ENCODE peak calls at places on chromosomes 12 and 14, in eight cellular contexts. C is RWPE1, Y is tibial artery, V is fibroblast of pulmonary artery, M is heart left ventricle, A is AG10803, D is Calu3, Q is HL-60. S is an unnamed sample.
A peak's percentile ranks its signal among the peaks of the same experiment; 100 is the strongest.

GRCh38 chr14:55951366-55952206 is 166.6 kb upstream of the PELI2 start:
- DNase-seq in A (no peak), V (no peak), Q (no peak), D (no peak), C (no peak), Y (no peak), M (no peak), S (no peak)

GRCh38 chr12:130611026-130611905 is 104.8 kb downstream of the RIMBP2 start:
- DNase-seq in C (no peak), M (no peak), A (no peak), D (no peak), V (no peak), Q (no peak), Y (no peak), S (no peak)

GRCh38 chr14:91753501-91754128 is 21.7 kb upstream of the CATSPERB start:
- DNase-seq in C (peak; percentile 12), V (no peak), Y (no peak), A (peak; percentile 11), Q (no peak), M (no peak), D (no peak), S (no peak)

GRCh38 chr12:58847876-58848600 is 72.3 kb downstream of the LRIG3 start:
- DNase-seq in M (no peak), Y (no peak), V (no peak), Q (no peak), A (no peak), C (peak; percentile 55), D (no peak), S (no peak)

GRCh38 chr12:109760031-109760929 is 46.7 kb downstream of the FAM222A start:
- DNase-seq in V (no peak), M (peak; percentile 82), D (peak; percentile 59), C (no peak), Y (peak; percentile 19), Q (no peak), A (no peak), S (peak; percentile 41)

GRCh38 chr12:68119724-68120211 is 39.8 kb downstream of the IFNG start:
- DNase-seq in D (no peak), C (peak; percentile 14), A (no peak), V (no peak), M (no peak), Q (no peak), Y (no peak), S (no peak)

GRCh38 chr12:68435816-68436215 is 103.7 kb upstream of the MDM1 start:
- DNase-seq in M (no peak), A (no peak), Y (no peak), C (no peak), V (peak; percentile 50), D (no peak), Q (no peak), S (no peak)

GRCh38 chr12:57630891-57631433 is 2.0 kb downstream of the B4GALNT1 start:
- DNase-seq in A (no peak), C (no peak), Q (no peak), D (no peak), Y (no peak), M (no peak), V (no peak), S (no peak)

GRCh38 chr14:71235865-71236264 is 328.6 kb downstream of the PCNX1 start:
- DNase-seq in A (peak; percentile 92), V (no peak), D (no peak), C (no peak), M (peak; percentile 60), Y (peak; percentile 76), Q (peak; percentile 77), S (no peak)

GRCh38 chr14:93317836-93318807 is 14.7 kb downstream of the BTBD7 start:
- DNase-seq in Y (no peak), Q (peak; percentile 28), V (peak; percentile 73), M (no peak), D (peak; percentile 25), C (peak; percentile 61), A (peak; percentile 11), S (no peak)

GRCh38 chr14:98323850-98324249 is 948.1 kb downstream of the BCL11B start:
- DNase-seq in D (no peak), V (no peak), C (no peak), A (no peak), Q (no peak), Y (no peak), M (no peak), S (no peak)

GRCh38 chr12:10067942-10068341 is 30.8 kb downstream of the CLEC1A start:
- DNase-seq in M (no peak), D (peak; percentile 22), Y (no peak), A (no peak), C (no peak), Q (no peak), V (peak; percentile 10), S (no peak)

GRCh38 chr12:93894391-93895095 is 217.4 kb downstream of the CRADD start:
- DNase-seq in D (no peak), A (peak; percentile 86), V (peak; percentile 83), M (peak; percentile 96), C (no peak), Y (peak; percentile 82), Q (no peak), S (peak; percentile 93)

GRCh38 chr12:26374934-26375333 is 179.6 kb downstream of the SSPN start:
- DNase-seq in M (no peak), A (no peak), V (peak; percentile 26), C (no peak), Y (no peak), Q (no peak), D (no peak), S (no peak)

GRCh38 chr14:72948481-72949138 is 22.3 kb downstream of the DCAF4 start:
- DNase-seq in A (peak; percentile 69), Y (peak; percentile 63), C (peak; percentile 57), D (peak; percentile 71), Q (no peak), V (peak; percentile 78), M (no peak), S (peak; percentile 75)
- TF ChIP-seq CTCF in A (peak; percentile 94), Y (peak; percentile 76), C (peak; percentile 95), D (peak; percentile 79), Q (peak; percentile 63), V (peak; percentile 95), M (peak; percentile 85), S (peak; percentile 85)

DNA sequence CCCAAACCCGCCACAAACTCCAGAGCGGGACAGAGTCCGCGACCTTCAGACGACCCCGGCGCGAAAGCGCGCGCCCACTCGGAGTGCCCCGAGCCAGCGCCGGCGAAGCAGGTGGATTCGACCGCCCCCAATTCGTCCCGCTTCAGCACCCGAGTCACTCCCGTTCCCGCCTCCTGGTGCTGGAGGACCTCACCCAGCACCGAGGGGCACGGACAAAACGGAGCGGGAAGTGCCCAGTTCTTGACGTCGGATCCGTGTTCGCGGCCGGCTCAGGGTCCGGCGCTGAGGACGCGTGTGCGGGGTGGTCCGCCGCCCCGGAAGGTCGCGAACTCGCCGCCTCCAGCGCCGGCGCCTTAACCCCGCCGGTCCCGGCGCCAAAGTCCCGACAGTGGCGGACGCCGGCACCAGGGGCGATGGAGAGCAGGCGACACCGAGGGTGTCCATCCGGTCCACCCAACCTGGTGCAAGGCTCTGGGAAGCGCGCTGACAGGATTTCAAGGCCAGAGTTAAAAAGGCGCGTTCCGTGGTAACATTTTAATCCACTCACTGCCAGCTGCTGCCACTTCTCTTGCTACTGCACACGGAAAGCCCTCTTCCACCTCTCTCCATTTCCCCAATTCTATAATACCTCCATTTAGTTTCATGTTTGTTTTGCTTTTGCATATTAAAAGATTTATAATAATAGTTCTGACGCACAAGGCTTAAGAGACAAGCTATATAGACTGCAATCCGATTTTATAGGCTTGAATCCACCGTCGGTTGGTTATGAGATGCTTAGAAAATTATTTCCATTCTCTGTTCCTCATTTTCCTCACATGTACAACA is 240.0 kb upstream of the CPNE8 start:
- DNase-seq in A (peak; percentile 1), D (no peak), Q (no peak), M (peak; percentile 62), V (peak; percentile 43), Y (no peak), C (no peak), S (peak; percentile 61)
- TF ChIP-seq CTCF in A (peak; percentile 26), D (no peak), Q (no peak), M (peak; percentile 21), V (peak; percentile 55), Y (peak; percentile 33), C (no peak), S (no peak)

GRCh38 chr12:72729451-72730010 is 457.4 kb downstream of the TRHDE start:
- DNase-seq in V (no peak), D (no peak), M (no peak), A (no peak), Y (no peak), C (no peak), Q (no peak), S (no peak)

DNA sequence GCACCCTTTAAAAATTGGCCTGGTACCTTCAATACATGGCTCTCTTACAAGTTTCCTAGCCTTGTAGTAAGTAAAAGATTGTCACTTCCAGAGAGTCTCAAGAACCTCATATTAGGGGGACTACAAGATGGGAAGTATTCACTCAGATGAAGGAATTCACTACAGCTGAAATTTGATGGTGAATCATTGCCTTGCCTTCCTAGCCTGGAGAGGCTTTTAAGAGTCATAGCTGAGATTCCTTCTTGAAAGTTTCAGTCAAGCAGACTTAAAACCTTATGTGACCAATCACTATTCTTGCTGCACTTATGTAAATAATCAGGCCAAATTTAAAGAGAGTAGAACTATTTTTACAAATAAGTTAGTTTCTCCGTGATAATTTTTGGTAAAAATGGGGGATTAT is 451.6 kb downstream of the TRHDE start:
- DNase-seq in V (no peak), C (no peak), M (no peak), Q (no peak), Y (no peak), D (no peak), A (no peak), S (no peak)
- TF ChIP-seq CTCF in V (no peak), C (no peak), M (no peak), Q (no peak), Y (no peak), D (no peak), A (no peak), S (no peak)

DNA sequence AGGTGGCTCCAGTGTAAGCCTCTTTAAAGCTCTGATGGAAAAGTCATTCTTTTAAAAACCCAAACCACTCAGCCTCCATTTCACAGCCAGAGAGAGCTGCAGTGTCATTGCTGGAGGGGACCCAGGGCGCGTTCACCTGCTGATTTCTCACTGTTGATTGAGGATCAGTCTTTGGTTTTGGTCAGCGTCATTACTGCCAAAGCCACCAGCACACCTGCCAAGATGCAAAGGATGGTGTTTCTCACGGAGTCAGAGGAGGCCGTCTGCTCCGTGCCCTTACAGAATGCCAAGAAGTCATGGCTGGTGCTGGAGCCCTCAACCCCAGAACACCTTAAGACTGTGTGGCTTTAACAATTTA is 32.8 kb upstream of the BATF start:
- DNase-seq in V (no peak), M (no peak), C (no peak), Q (no peak), A (no peak), D (no peak), Y (no peak), S (no peak)
- TF ChIP-seq CTCF in V (no peak), M (no peak), C (no peak), Q (no peak), A (no peak), D (no peak), Y (no peak), S (no peak)